ENCODE peak calls at places on chromosomes 12 and 14, in five cellular contexts. T is kidney, I is OCI-LY7, F is A549, K is tibial nerve. A is an unnamed sample.

GRCh38 chr14:94011795-94012194 is 14.3 kb upstream of the OTUB2 start:
- DNase-seq in T (no peak), I (peak), F (no peak), K (no peak), A (no peak)

GRCh38 chr12:46187023-46187422 is 81.8 kb downstream of the SLC38A1 start:
- DNase-seq in T (no peak), I (no peak), F (no peak), K (peak), A (no peak)

GRCh38 chr14:69291891-69292586 is 32.1 kb downstream of the GALNT16 start:
- DNase-seq in T (peak), I (no peak), F (no peak), K (no peak), A (no peak)

GRCh38 chr12:75812341-75813018 is 219.1 kb downstream of the PHLDA1 start:
- DNase-seq in T (no peak), I (no peak), F (no peak), K (no peak), A (no peak)

GRCh38 chr12:109743076-109743910 is 29.7 kb downstream of the FAM222A start:
- DNase-seq in T (peak), I (no peak), F (no peak), K (peak), A (no peak)

GRCh38 chr12:8644345-8645248 is 18.0 kb downstream of the MFAP5 start:
- DNase-seq in T (no peak), I (peak), F (no peak), K (no peak), A (no peak)

GRCh38 chr12:104951759-104952509 is 6.2 kb downstream of the SLC41A2 start:
- DNase-seq in T (no peak), I (no peak), F (no peak), K (no peak), A (no peak)

GRCh38 chr14:56868660-56869059 is 58.4 kb upstream of the OTX2 start:
- DNase-seq in T (no peak), I (no peak), F (no peak), K (no peak), A (no peak)

GRCh38 chr12:80101126-80101525 is 1.8 kb downstream of the OTOGL start:
- DNase-seq in T (no peak), I (no peak), F (no peak), K (no peak), A (no peak)

GRCh38 chr14:76715102-76715926 is 46.0 kb upstream of the VASH1 start:
- DNase-seq in T (no peak), I (no peak), F (no peak), K (no peak), A (no peak)

GRCh38 chr14:79318371-79318770 is 892.9 kb downstream of the DIO2 start:
- DNase-seq in T (no peak), I (no peak), F (no peak), K (no peak), A (no peak)

GRCh38 chr14:106879241-106879640 is 1352.9 kb downstream of the TMEM121 start:
- DNase-seq in T (no peak), I (peak), F (peak), K (no peak), A (no peak)

GRCh38 chr12:116454076-116454475 is 105.1 kb upstream of the MAP1LC3B2 start:
- DNase-seq in T (peak), I (no peak), F (no peak), K (no peak), A (no peak)

DNA sequence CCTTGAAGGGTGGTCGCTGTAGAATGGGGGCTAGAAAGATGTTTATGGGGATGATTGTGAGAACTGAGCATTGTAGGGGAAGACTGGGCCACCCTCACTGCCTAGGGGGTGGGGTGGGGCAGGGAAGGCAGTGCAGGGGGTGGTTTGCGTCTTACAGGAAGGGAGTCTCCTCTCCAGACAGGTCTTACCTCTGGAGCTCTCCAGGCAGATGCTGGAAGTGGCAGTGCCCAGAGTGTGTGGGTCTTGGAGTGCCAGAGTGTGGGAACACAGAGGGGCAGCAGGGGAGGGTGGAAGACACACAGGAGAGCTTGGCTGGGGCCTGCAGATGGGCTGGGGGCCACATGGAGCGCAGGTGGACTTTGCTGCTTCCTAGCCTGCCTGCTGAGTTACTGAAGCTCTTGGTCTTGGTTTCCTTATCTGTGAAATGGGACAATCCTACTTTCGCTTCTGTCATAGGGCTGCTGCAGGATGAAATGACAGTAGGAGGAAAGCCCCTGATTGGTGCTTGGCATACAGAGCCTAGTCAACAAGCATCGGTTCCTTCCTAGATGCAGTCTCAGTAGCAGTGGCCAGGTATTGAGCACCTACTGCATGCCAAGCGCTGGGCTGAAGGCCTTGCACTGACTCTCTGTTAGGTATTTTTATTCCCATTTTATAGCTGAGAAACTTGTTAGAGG is 118.3 kb downstream of the SLC25A47 start:
- DNase-seq in T (no peak), I (no peak), F (no peak), K (no peak), A (no peak)
- H3K27ac ChIP-seq in T (peak), I (no peak), F (peak), K (no peak), A (no peak)

GRCh38 chr14:99930420-99931274 is 134.6 kb upstream of the EVL start:
- DNase-seq in T (no peak), I (no peak), F (no peak), K (no peak), A (no peak)
- H3K4me3 ChIP-seq in T (no peak), I (no peak), F (no peak), K (no peak), A (no peak)

GRCh38 chr12:55842681-55843429 is at the start of gene MMP19:
- DNase-seq in T (no peak), I (no peak), F (no peak), K (no peak), A (no peak)
- TF ChIP-seq CTCF in T (no peak), I (no peak), F (no peak), K (no peak), A (no peak)

GRCh38 chr12:121127501-121127900 is 5.2 kb upstream of the P2RX7 start:
- DNase-seq in T (no peak), I (no peak), F (no peak), K (no peak), A (no peak)

GRCh38 chr12:121128908-121129704 is 3.6 kb upstream of the P2RX7 start:
- DNase-seq in T (peak), I (peak), F (peak), K (peak), A (peak)

GRCh38 chr12:121131941-121132341 is 735 bp upstream of the P2RX7 start:
- DNase-seq in T (no peak), I (no peak), F (no peak), K (no peak), A (no peak)

GRCh38 chr12:121130866-121131373 is 1.8 kb upstream of the P2RX7 start:
- DNase-seq in T (no peak), I (no peak), F (no peak), K (no peak), A (no peak)

DNA sequence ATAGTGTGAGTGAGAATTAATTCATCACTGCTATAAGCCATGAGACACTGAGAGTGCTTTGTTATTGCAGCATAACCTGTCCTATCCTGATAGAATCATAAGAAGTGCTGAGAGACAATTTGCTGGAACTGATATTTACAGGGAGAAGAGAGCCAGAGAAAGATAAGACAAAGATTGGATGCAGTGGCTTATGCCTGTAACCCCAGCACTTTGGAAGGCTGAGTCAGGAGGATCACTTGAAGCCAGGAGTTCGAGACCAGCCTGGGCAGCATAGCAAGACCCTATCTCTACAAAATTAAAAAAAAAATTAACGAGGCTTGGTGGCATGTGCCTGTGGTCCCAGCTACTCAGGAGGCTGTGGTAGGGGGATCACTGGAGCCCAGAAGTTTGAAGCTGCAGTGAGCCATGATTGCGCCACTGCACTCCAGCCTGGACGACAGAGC is 3.0 kb upstream of the P2RX7 start:
- DNase-seq in T (no peak), I (no peak), F (no peak), K (no peak), A (no peak)
- H3K27ac ChIP-seq in T (peak), I (peak), F (no peak), K (peak), A (peak)

DNA sequence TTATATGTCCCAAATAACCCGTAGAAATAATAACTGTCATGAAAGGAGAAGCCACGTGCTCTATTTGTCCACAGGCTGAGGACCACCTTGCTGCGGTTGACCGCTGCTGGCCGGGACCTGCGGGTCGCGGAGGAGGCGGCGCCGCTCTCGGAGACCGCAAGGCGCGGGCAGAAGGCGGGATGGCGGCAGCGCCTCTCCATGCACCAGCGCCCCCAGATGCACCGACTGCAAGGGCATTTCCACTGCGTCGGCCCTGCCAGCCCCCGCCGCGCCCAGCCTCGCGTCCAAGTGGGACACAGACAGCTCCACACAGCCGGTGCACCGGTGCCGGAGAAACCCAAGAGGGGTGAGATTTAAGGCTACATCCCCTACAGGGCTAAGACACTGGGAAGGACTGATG is 21.0 kb downstream of the RPGRIP1 start:
- DNase-seq in T (no peak), I (peak), F (no peak), K (no peak), A (peak)
- H3K4me3 ChIP-seq in T (no peak), I (peak), F (no peak), K (no peak), A (no peak)

DNA sequence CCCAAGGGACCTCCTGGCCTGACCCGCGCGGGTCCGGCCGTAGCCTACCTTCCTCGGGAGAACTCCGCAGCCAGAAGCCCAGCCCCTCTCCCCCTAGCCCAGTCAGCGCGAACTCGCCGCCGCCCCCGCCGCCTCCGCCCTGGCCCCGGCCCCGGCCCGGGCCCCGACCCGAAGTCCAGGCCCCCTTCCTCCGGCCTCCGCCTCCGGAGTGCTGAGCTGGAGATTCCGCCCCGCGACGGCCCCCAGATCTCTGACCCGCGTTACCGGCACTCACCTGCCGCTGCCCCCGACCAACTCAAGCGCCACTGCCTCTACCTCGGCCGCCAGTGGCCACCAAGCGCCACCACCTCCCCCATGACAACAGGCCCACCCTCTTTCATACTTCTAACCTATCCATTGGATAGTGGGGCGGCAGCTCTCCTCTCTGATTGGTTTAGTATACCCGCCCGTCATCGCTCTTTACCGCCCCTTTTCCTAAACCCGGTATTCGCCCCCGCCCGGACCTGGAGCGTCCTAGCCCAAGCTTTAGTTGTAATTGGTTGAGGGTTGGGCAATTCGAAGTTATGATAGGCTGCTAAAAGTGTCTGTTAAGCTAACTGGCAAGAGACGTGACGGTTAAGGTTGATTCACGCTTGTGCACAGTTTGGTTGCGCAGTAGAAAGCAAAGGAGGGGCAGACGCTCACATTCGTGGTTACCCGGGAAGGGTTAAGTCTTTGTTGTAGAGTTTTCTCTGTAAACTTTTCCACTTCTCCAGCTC is at the start of gene NUMB:
- DNase-seq in T (peak), I (peak), F (peak), K (peak), A (peak)
- TF ChIP-seq CTCF in T (no peak), I (peak), F (no peak), K (no peak), A (no peak)

GRCh38 chr12:27555928-27556778 is 32.1 kb downstream of the PPFIBP1 start:
- DNase-seq in T (no peak), I (no peak), F (no peak), K (no peak), A (no peak)

GRCh38 chr12:27554003-27554402 is 30.0 kb downstream of the PPFIBP1 start:
- DNase-seq in T (no peak), I (no peak), F (no peak), K (no peak), A (no peak)

GRCh38 chr12:27552886-27553560 is 29.0 kb downstream of the PPFIBP1 start:
- DNase-seq in T (no peak), I (no peak), F (no peak), K (no peak), A (no peak)

GRCh38 chr12:27555316-27555715 is 31.3 kb downstream of the PPFIBP1 start:
- DNase-seq in T (no peak), I (no peak), F (no peak), K (no peak), A (no peak)

GRCh38 chr12:27554421-27555186 is 30.6 kb downstream of the PPFIBP1 start:
- DNase-seq in T (peak), I (no peak), F (no peak), K (peak), A (no peak)
- H3K27ac ChIP-seq in T (peak), I (no peak), F (peak), K (peak), A (no peak)

DNA sequence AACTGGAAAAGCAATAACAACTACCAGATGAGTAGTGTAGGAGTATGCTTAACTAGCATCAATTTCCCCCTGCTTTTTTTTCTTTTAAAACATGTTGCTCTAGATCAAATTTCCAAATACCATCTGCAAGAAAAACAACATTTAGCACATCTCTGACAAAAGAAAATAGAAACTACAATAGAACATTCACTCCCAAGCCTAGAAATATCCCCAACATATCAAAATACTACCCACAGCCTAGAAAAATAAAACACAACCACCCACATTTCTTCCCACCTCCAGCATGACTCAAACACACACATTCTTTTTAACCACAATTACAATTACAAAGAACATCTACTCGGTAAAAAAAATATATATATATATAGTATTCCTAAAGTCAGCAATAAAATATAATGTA is 120.0 kb downstream of the PPFIA2 start:
- DNase-seq in T (no peak), I (no peak), F (no peak), K (no peak), A (no peak)
- H3K4me3 ChIP-seq in T (no peak), I (no peak), F (no peak), K (no peak), A (no peak)

GRCh38 chr14:34912182-34912581 is 37.0 kb upstream of the BAZ1A start:
- DNase-seq in T (no peak), I (peak), F (no peak), K (no peak), A (no peak)
- TF ChIP-seq CTCF in T (no peak), I (peak), F (peak), K (no peak), A (no peak)

GRCh38 chr14:75141967-75142366 is 15.1 kb upstream of the NEK9 start:
- DNase-seq in T (no peak), I (peak), F (no peak), K (no peak), A (peak)
- H3K27ac ChIP-seq in T (peak), I (no peak), F (peak), K (peak), A (no peak)